ENCODE peak calls at places on chromosome 12, in nine cellular contexts. B, F, L, G, K, N, O, R and U are unnamed samples.

GRCh38 chr12:85569261-85569660 is 266.9 kb downstream of the RASSF9 start:
- DNase-seq in R (no peak), G (no peak), K (no peak), L (no peak), F (no peak), N (no peak), B (no peak), O (peak), U (no peak)

GRCh38 chr12:131799195-131799594 is 29.0 kb upstream of the MMP17 start:
- DNase-seq in K (no peak), R (no peak), F (no peak), L (no peak), B (no peak), N (no peak), O (no peak), G (no peak), U (no peak)

GRCh38 chr12:11814362-11814761 is 164.9 kb downstream of the ETV6 start:
- DNase-seq in N (peak), F (peak), G (no peak), R (no peak), K (no peak), L (peak), O (peak), B (no peak), U (peak)

GRCh38 chr12:127343941-127344340 is 923.0 kb upstream of the TMEM132C start:
- DNase-seq in B (no peak), R (no peak), G (no peak), F (peak), L (no peak), O (no peak), K (no peak), N (no peak), U (peak)

GRCh38 chr12:27821259-27821973 is 41.4 kb upstream of the MANSC4 start:
- DNase-seq in O (peak), G (peak), R (peak), K (peak), F (peak), N (peak), B (peak), L (peak), U (peak)

GRCh38 chr12:56359851-56360767 is at the start of gene STAT2:
- DNase-seq in L (peak), N (peak), F (peak), G (peak), R (peak), K (peak), O (peak), B (peak), U (peak)

GRCh38 chr12:131683266-131684014 is 27.4 kb upstream of the SFSWAP start:
- DNase-seq in L (no peak), K (no peak), R (no peak), F (no peak), G (no peak), O (peak), B (no peak), N (no peak), U (no peak)

GRCh38 chr12:1367331-1367730 is 227.1 kb downstream of the FBXL14 start:
- DNase-seq in L (no peak), K (no peak), N (no peak), B (no peak), F (no peak), O (no peak), G (no peak), R (no peak), U (peak)

GRCh38 chr12:75503866-75504265 is 7.5 kb downstream of the KRR1 start:
- DNase-seq in B (no peak), R (no peak), G (no peak), F (no peak), K (no peak), N (no peak), O (no peak), L (no peak), U (no peak)

GRCh38 chr12:53425515-53426150 is 2.0 kb downstream of the AMHR2 start:
- DNase-seq in N (no peak), O (no peak), B (no peak), F (no peak), R (no peak), L (no peak), G (no peak), K (no peak), U (no peak)
- H2AFZ ChIP-seq in N (no peak), O (no peak), B (peak), F (no peak), R (no peak), L (no peak), G (no peak), K (no peak), U (no peak)

GRCh38 chr12:124684496-124684895 is 117.1 kb upstream of the NCOR2 start:
- DNase-seq in G (no peak), F (no peak), L (no peak), K (no peak), N (peak), B (no peak), O (no peak), R (no peak), U (no peak)
- H2AFZ ChIP-seq in G (no peak), F (peak), L (no peak), K (no peak), N (no peak), B (no peak), O (peak), R (no peak), U (no peak)

GRCh38 chr12:6336859-6337744 is 4.8 kb downstream of the TNFRSF1A start:
- DNase-seq in L (no peak), B (no peak), F (no peak), G (no peak), O (no peak), N (no peak), K (peak), R (no peak), U (no peak)
- H2AFZ ChIP-seq in L (no peak), B (no peak), F (no peak), G (no peak), O (no peak), N (no peak), K (no peak), R (no peak), U (no peak)

GRCh38 chr12:54936736-54937135 is 47.8 kb downstream of the TESPA1 start:
- DNase-seq in B (no peak), O (peak), F (no peak), R (no peak), K (no peak), L (no peak), N (no peak), G (no peak), U (no peak)
- H2AFZ ChIP-seq in B (no peak), O (peak), F (no peak), R (no peak), K (no peak), L (no peak), N (no peak), G (no peak), U (no peak)

GRCh38 chr12:109896188-109896587 is 3.9 kb upstream of the TCHP start:
- DNase-seq in L (no peak), K (no peak), N (no peak), R (no peak), B (no peak), O (no peak), F (no peak), G (no peak), U (no peak)
- H2AFZ ChIP-seq in L (no peak), K (no peak), N (no peak), R (no peak), B (no peak), O (no peak), F (no peak), G (no peak), U (no peak)

DNA sequence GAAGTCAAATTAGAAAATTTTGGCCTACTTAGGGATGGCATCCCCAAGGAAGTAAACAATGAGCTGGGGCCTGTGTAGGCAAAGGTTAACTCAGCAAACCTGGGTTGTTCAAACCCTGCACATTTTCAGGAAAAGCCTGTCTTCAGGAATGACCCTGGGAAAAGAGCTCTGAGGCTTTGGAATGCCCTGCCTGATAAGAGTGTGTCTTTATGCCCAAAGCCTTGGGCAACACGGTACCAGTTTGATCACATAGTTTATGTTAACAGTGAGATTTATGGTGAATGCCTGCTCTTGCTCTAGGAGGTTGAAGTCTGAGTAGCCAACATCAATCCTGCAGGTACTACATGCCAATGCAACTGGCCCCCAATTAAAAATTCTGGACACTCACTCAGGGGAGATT is 28.2 kb upstream of the STAB2 start:
- DNase-seq in F (no peak), B (no peak), O (no peak), N (no peak), L (no peak), R (no peak), G (no peak), K (no peak), U (no peak)
- H2AFZ ChIP-seq in F (no peak), B (no peak), O (peak), N (no peak), L (no peak), R (no peak), G (no peak), K (no peak), U (no peak)